ENCODE peak calls at places on chromosomes 7 and 10, in seven cellular contexts. One of them, this sample, is unnamed.

GRCh38 chr7:154863766-154864530 is 139.0 kb downstream of the PAXIP1 start:
- DNase-seq in H1: no peak
- DNase-seq in trophoblast cell: no peak
- DNase-seq in neuronal stem cell: no peak
- DNase-seq in mesenchymal stem cell: no peak
- DNase-seq in IMR-90: no peak
- DNase-seq in H9: no peak
- DNase-seq in this sample: no peak

GRCh38 chr10:11237571-11237970 is 219.9 kb downstream of the CELF2 start:
- DNase-seq in H9: no peak
- DNase-seq in trophoblast cell: no peak
- DNase-seq in IMR-90: no peak
- DNase-seq in mesenchymal stem cell: no peak
- DNase-seq in H1: no peak
- DNase-seq in neuronal stem cell: no peak
- DNase-seq in this sample: no peak

GRCh38 chr7:41107938-41108448 is 594.9 kb downstream of the INHBA start:
- DNase-seq in trophoblast cell: peak; percentile 65
- DNase-seq in IMR-90: peak; percentile 57
- DNase-seq in H9: no peak
- DNase-seq in mesenchymal stem cell: no peak
- DNase-seq in neuronal stem cell: no peak
- DNase-seq in H1: no peak
- DNase-seq in this sample: no peak

GRCh38 chr10:78281627-78282026 is 248.0 kb downstream of the RPS24 start:
- DNase-seq in neuronal stem cell: no peak
- DNase-seq in H1: no peak
- DNase-seq in IMR-90: no peak
- DNase-seq in trophoblast cell: no peak
- DNase-seq in mesenchymal stem cell: no peak
- DNase-seq in H9: no peak
- DNase-seq in this sample: no peak

GRCh38 chr10:38147686-38148085 is 53.5 kb downstream of the ZNF37A start:
- DNase-seq in H1: no peak
- DNase-seq in H9: no peak
- DNase-seq in neuronal stem cell: no peak
- DNase-seq in mesenchymal stem cell: no peak
- DNase-seq in trophoblast cell: no peak
- DNase-seq in IMR-90: no peak
- DNase-seq in this sample: no peak

GRCh38 chr7:42143605-42144252 is 93.3 kb downstream of the GLI3 start:
- DNase-seq in H1: no peak
- DNase-seq in neuronal stem cell: no peak
- DNase-seq in H9: no peak
- DNase-seq in IMR-90: peak; percentile 38
- DNase-seq in mesenchymal stem cell: no peak
- DNase-seq in trophoblast cell: no peak
- DNase-seq in this sample: no peak

GRCh38 chr10:116888380-116889055 is 39.2 kb downstream of the ENO4 start:
- DNase-seq in H1: peak; percentile 39
- DNase-seq in H9: peak; percentile 67
- DNase-seq in neuronal stem cell: no peak
- DNase-seq in trophoblast cell: peak; percentile 43
- DNase-seq in mesenchymal stem cell: peak; percentile 83
- DNase-seq in IMR-90: peak; percentile 89
- DNase-seq in this sample: peak; percentile 89

GRCh38 chr10:90167174-90168064 is 466.0 kb downstream of the KIF20B start:
- DNase-seq in H1: no peak
- DNase-seq in neuronal stem cell: no peak
- DNase-seq in H9: no peak
- DNase-seq in trophoblast cell: no peak
- DNase-seq in mesenchymal stem cell: peak; percentile 87
- DNase-seq in IMR-90: peak; percentile 17
- DNase-seq in this sample: no peak

GRCh38 chr7:102306916-102307677 is 20.4 kb downstream of the SH2B2 start:
- DNase-seq in mesenchymal stem cell: peak; percentile 88
- DNase-seq in trophoblast cell: no peak
- DNase-seq in H1: peak; percentile 47
- DNase-seq in IMR-90: peak; percentile 78
- DNase-seq in neuronal stem cell: no peak
- DNase-seq in H9: peak; percentile 76
- DNase-seq in this sample: peak; percentile 61

GRCh38 chr10:116828121-116828520 is 21.2 kb upstream of the ENO4 start:
- DNase-seq in H1: no peak
- DNase-seq in neuronal stem cell: no peak
- DNase-seq in IMR-90: no peak
- DNase-seq in trophoblast cell: no peak
- DNase-seq in mesenchymal stem cell: no peak
- DNase-seq in H9: no peak
- DNase-seq in this sample: no peak

GRCh38 chr7:85023066-85023687 is 163.7 kb downstream of the SEMA3D start:
- DNase-seq in mesenchymal stem cell: peak; percentile 61
- DNase-seq in neuronal stem cell: peak; percentile 53
- DNase-seq in trophoblast cell: peak; percentile 3
- DNase-seq in H1: no peak
- DNase-seq in H9: no peak
- DNase-seq in IMR-90: peak; percentile 58
- DNase-seq in this sample: peak; percentile 48

GRCh38 chr7:30348083-30348560 is 63.7 kb downstream of the ZNRF2 start:
- DNase-seq in H1: no peak
- DNase-seq in H9: no peak
- DNase-seq in trophoblast cell: peak; percentile 66
- DNase-seq in IMR-90: peak; percentile 88
- DNase-seq in neuronal stem cell: no peak
- DNase-seq in mesenchymal stem cell: peak; percentile 95
- DNase-seq in this sample: peak; percentile 88

GRCh38 chr10:34780818-34781380 is 34.2 kb downstream of the PARD3 start:
- DNase-seq in neuronal stem cell: no peak
- DNase-seq in IMR-90: peak; percentile 63
- DNase-seq in mesenchymal stem cell: peak; percentile 80
- DNase-seq in trophoblast cell: no peak
- DNase-seq in H9: no peak
- DNase-seq in H1: no peak
- DNase-seq in this sample: peak; percentile 34

GRCh38 chr10:53664620-53665019 is 892.0 kb upstream of the MBL2 start:
- DNase-seq in neuronal stem cell: no peak
- DNase-seq in H1: no peak
- DNase-seq in mesenchymal stem cell: peak; percentile 51
- DNase-seq in IMR-90: no peak
- DNase-seq in H9: no peak
- DNase-seq in trophoblast cell: no peak
- DNase-seq in this sample: no peak

GRCh38 chr10:117684673-117685211 is 142.2 kb downstream of the EMX2 start:
- DNase-seq in neuronal stem cell: no peak
- DNase-seq in IMR-90: no peak
- DNase-seq in H9: no peak
- DNase-seq in H1: no peak
- DNase-seq in mesenchymal stem cell: no peak
- DNase-seq in trophoblast cell: no peak
- DNase-seq in this sample: no peak

GRCh38 chr10:93186631-93187030 is 112.9 kb downstream of the CYP26A1 start:
- DNase-seq in mesenchymal stem cell: no peak
- DNase-seq in neuronal stem cell: no peak
- DNase-seq in trophoblast cell: no peak
- DNase-seq in H9: no peak
- DNase-seq in H1: no peak
- DNase-seq in IMR-90: no peak
- DNase-seq in this sample: no peak

GRCh38 chr10:48667960-48668541 is 16.6 kb upstream of the WDFY4 start:
- DNase-seq in H9: no peak
- DNase-seq in trophoblast cell: peak; percentile 88
- DNase-seq in mesenchymal stem cell: no peak
- DNase-seq in H1: no peak
- DNase-seq in IMR-90: no peak
- DNase-seq in neuronal stem cell: no peak
- DNase-seq in this sample: no peak

GRCh38 chr7:91043924-91044660 is 220.1 kb upstream of the FZD1 start:
- DNase-seq in H1: peak; percentile 31
- DNase-seq in trophoblast cell: no peak
- DNase-seq in neuronal stem cell: no peak
- DNase-seq in mesenchymal stem cell: no peak
- DNase-seq in IMR-90: no peak
- DNase-seq in H9: peak; percentile 58
- DNase-seq in this sample: no peak

GRCh38 chr10:97640174-97640867 is at the start of gene PI4K2A:
- DNase-seq in neuronal stem cell: peak; percentile 99
- DNase-seq in H1: peak; percentile 99
- DNase-seq in mesenchymal stem cell: peak; percentile 99
- DNase-seq in trophoblast cell: peak; percentile 100
- DNase-seq in IMR-90: peak; percentile 99
- DNase-seq in H9: peak; percentile 100
- DNase-seq in this sample: peak; percentile 100

GRCh38 chr10:72075184-72076115 is 12.9 kb downstream of the SPOCK2 start:
- DNase-seq in IMR-90: no peak
- DNase-seq in neuronal stem cell: no peak
- DNase-seq in H9: no peak
- DNase-seq in trophoblast cell: no peak
- DNase-seq in H1: no peak
- DNase-seq in mesenchymal stem cell: no peak
- DNase-seq in this sample: no peak

GRCh38 chr10:33876547-33877400 is 542.3 kb upstream of the NRP1 start:
- DNase-seq in H9: no peak
- DNase-seq in IMR-90: no peak
- DNase-seq in neuronal stem cell: no peak
- DNase-seq in trophoblast cell: peak; percentile 42
- DNase-seq in mesenchymal stem cell: no peak
- DNase-seq in H1: no peak
- DNase-seq in this sample: no peak

GRCh38 chr7:34145603-34146002 is 240.3 kb downstream of the BMPER start:
- DNase-seq in IMR-90: no peak
- DNase-seq in mesenchymal stem cell: no peak
- DNase-seq in neuronal stem cell: no peak
- DNase-seq in H9: no peak
- DNase-seq in H1: no peak
- DNase-seq in trophoblast cell: no peak
- DNase-seq in this sample: no peak

GRCh38 chr7:139505563-139505962 is 17.9 kb upstream of the CLEC2L start:
- DNase-seq in mesenchymal stem cell: peak; percentile 11
- DNase-seq in H9: peak; percentile 82
- DNase-seq in trophoblast cell: no peak
- DNase-seq in H1: no peak
- DNase-seq in neuronal stem cell: no peak
- DNase-seq in IMR-90: no peak
- DNase-seq in this sample: peak; percentile 78

DNA sequence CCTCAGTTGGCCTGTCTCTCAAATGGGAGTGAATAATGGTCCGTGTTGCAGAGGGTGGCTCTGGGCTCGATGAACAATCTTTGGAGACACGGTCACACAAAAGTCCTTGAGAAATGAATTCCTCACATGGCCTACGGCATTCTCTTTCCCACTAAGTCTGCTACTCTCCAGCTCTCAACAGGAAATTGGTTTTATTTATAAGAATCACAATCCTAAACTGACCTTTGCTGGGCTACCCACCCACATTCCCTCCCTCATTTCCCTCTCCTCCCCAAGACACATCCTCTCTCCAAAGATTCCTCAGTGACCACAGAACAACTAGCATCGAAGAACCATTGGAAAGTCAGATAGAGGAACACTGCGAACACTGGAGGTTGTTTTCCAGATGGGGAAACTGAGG is 4.7 kb downstream of the AFAP1L2 start:
- DNase-seq in H1: no peak
- DNase-seq in H9: no peak
- DNase-seq in trophoblast cell: no peak
- DNase-seq in mesenchymal stem cell: peak; percentile 84
- DNase-seq in neuronal stem cell: no peak
- DNase-seq in IMR-90: no peak
- DNase-seq in this sample: no peak
- H3K4me1 ChIP-seq in H1: no peaks in the 10 kb centered on the region
- H3K4me1 ChIP-seq in H9: no peaks in the 10 kb centered on the region
- H3K4me1 ChIP-seq in trophoblast cell: peaks cover 40% of the 10 kb centered on the region
- H3K4me1 ChIP-seq in mesenchymal stem cell: peaks cover 17% of the 10 kb centered on the region
- H3K4me1 ChIP-seq in neuronal stem cell: peaks cover 12% of the 10 kb centered on the region
- H3K4me1 ChIP-seq in IMR-90: no peaks in the 10 kb centered on the region
- H3K4me1 ChIP-seq in this sample: no peaks in the 10 kb centered on the region

GRCh38 chr10:46998192-46998591 is 87.0 kb downstream of the PTPN20 start:
- DNase-seq in H9: no peak
- DNase-seq in trophoblast cell: no peak
- DNase-seq in neuronal stem cell: no peak
- DNase-seq in H1: no peak
- DNase-seq in IMR-90: no peak
- DNase-seq in mesenchymal stem cell: no peak
- DNase-seq in this sample: no peak

GRCh38 chr10:46992794-46993552 is 81.7 kb downstream of the PTPN20 start:
- DNase-seq in trophoblast cell: no peak
- DNase-seq in mesenchymal stem cell: peak; percentile 16
- DNase-seq in neuronal stem cell: no peak
- DNase-seq in H9: peak; percentile 50
- DNase-seq in H1: no peak
- DNase-seq in IMR-90: peak; percentile 50
- DNase-seq in this sample: peak; percentile 74

GRCh38 chr10:46998595-46998994 is 87.4 kb downstream of the PTPN20 start:
- DNase-seq in mesenchymal stem cell: no peak
- DNase-seq in IMR-90: no peak
- DNase-seq in H1: no peak
- DNase-seq in trophoblast cell: no peak
- DNase-seq in H9: no peak
- DNase-seq in neuronal stem cell: no peak
- DNase-seq in this sample: no peak

GRCh38 chr10:46999217-46999616 is 88.0 kb downstream of the PTPN20 start:
- DNase-seq in mesenchymal stem cell: no peak
- DNase-seq in IMR-90: no peak
- DNase-seq in H1: no peak
- DNase-seq in neuronal stem cell: no peak
- DNase-seq in trophoblast cell: no peak
- DNase-seq in H9: no peak
- DNase-seq in this sample: no peak

GRCh38 chr10:46995234-46995633 is 84.0 kb downstream of the PTPN20 start:
- DNase-seq in H9: peak; percentile 38
- DNase-seq in IMR-90: no peak
- DNase-seq in neuronal stem cell: no peak
- DNase-seq in mesenchymal stem cell: no peak
- DNase-seq in trophoblast cell: no peak
- DNase-seq in H1: no peak
- DNase-seq in this sample: peak; percentile 62
- H2BK120ac ChIP-seq in H9: no peak overlapping the region
- H2BK120ac ChIP-seq in IMR-90: no peak overlapping the region
- H2BK120ac ChIP-seq in neuronal stem cell: no peak overlapping the region
- H2BK120ac ChIP-seq in mesenchymal stem cell: no peak overlapping the region
- H2BK120ac ChIP-seq in trophoblast cell: no peak overlapping the region
- H2BK120ac ChIP-seq in H1: no peak overlapping the region
- H2BK120ac ChIP-seq in this sample: no peak overlapping the region

GRCh38 chr10:124742418-124743187 is 1.6 kb downstream of the FAM53B start:
- DNase-seq in IMR-90: no peak
- DNase-seq in mesenchymal stem cell: peak; percentile 56
- DNase-seq in H9: no peak
- DNase-seq in neuronal stem cell: no peak
- DNase-seq in trophoblast cell: no peak
- DNase-seq in H1: no peak
- DNase-seq in this sample: peak; percentile 80
- H3K4me1 ChIP-seq in IMR-90: peaks cover 11% of the 10 kb centered on the region
- H3K4me1 ChIP-seq in mesenchymal stem cell: peaks cover 10% of the 10 kb centered on the region
- H3K4me1 ChIP-seq in H9: peaks cover 16% of the 10 kb centered on the region
- H3K4me1 ChIP-seq in neuronal stem cell: peaks cover 56% of the 10 kb centered on the region
- H3K4me1 ChIP-seq in trophoblast cell: peaks cover 10% of the 10 kb centered on the region
- H3K4me1 ChIP-seq in H1: peaks cover 25% of the 10 kb centered on the region
- H3K4me1 ChIP-seq in this sample: peaks cover 21% of the 10 kb centered on the region

DNA sequence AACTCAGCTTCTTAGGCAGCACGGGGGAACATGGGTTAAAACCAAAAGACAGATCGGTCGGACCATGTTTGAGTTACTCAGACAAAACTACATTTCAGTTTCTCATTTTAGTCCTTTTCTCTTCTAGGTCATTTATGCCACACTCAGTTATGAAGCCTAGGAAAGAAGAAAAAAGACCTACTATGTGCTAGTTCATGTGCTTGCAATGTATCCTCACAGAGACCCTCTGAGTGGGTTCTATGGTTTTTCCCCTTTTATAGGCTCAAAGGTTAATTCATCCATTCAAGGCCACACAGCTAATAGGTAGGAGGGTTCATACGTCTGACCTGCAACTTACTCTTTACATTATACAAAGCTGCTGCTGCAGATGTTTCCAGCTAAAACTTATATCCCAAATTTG is 104.7 kb upstream of the ZNF438 start:
- DNase-seq in trophoblast cell: no peak
- DNase-seq in neuronal stem cell: no peak
- DNase-seq in mesenchymal stem cell: no peak
- DNase-seq in IMR-90: no peak
- DNase-seq in H1: no peak
- DNase-seq in H9: no peak
- DNase-seq in this sample: no peak
- H2BK120ac ChIP-seq in trophoblast cell: no peak overlapping the region
- H2BK120ac ChIP-seq in neuronal stem cell: no peak overlapping the region
- H2BK120ac ChIP-seq in mesenchymal stem cell: peak overlapping the region; percentile 29
- H2BK120ac ChIP-seq in IMR-90: peak overlapping the region; percentile 98
- H2BK120ac ChIP-seq in H1: no peak overlapping the region
- H2BK120ac ChIP-seq in H9: no peak overlapping the region
- H2BK120ac ChIP-seq in this sample: no peak overlapping the region

This sample was measured in mesendoderm.